ENCODE peak calls at places on chromosome 17, in five cellular contexts. X, L, B, R and H are unnamed samples.

GRCh38 chr17:65254166-65254565 is 117.0 kb downstream of the RGS9 start:
- DNase-seq in B (no peak), X (peak), R (no peak), L (no peak), H (no peak)

GRCh38 chr17:82962163-82962720 is 117.2 kb upstream of the METRNL start:
- DNase-seq in R (no peak), X (peak), L (peak), B (no peak), H (no peak)

GRCh38 chr17:81428121-81428515 is 32.9 kb downstream of the BAHCC1 start:
- DNase-seq in R (peak), B (no peak), L (peak), X (peak), H (peak)

GRCh38 chr17:13544292-13544691 is 57.4 kb downstream of the HS3ST3A1 start:
- DNase-seq in B (no peak), L (no peak), X (peak), R (peak), H (no peak)

GRCh38 chr17:62916684-62917571 is 49.1 kb upstream of the TANC2 start:
- DNase-seq in B (no peak), L (no peak), X (peak), R (no peak), H (no peak)

GRCh38 chr17:54518706-54519105 is 381.9 kb upstream of the TOM1L1 start:
- DNase-seq in B (no peak), X (no peak), L (no peak), R (no peak), H (no peak)

GRCh38 chr17:30554839-30555751 is 77.9 kb downstream of the GOSR1 start:
- DNase-seq in X (peak), L (no peak), R (no peak), B (no peak), H (no peak)

GRCh38 chr17:42132941-42133340 is 10.3 kb downstream of the HSPB9 start:
- DNase-seq in B (no peak), R (peak), L (no peak), X (peak), H (no peak)

GRCh38 chr17:81986606-81987005 is 9.2 kb downstream of the ASPSCR1 start:
- DNase-seq in R (no peak), B (no peak), X (no peak), L (peak), H (no peak)

GRCh38 chr17:31349454-31349853 is 28.0 kb upstream of the EVI2A start:
- DNase-seq in R (no peak), X (no peak), B (no peak), L (no peak), H (no peak)

GRCh38 chr17:58318065-58318481 is 10.5 kb downstream of the TSPOAP1 start:
- DNase-seq in B (no peak), R (no peak), X (no peak), L (no peak), H (no peak)

GRCh38 chr17:9367186-9367585 is 208.4 kb downstream of the STX8 start:
- DNase-seq in L (peak), X (peak), R (no peak), B (no peak), H (no peak)